ENCODE peak calls at places on chromosomes 7 and 10, in seven cellular contexts. P is neural progenitor cell, B is HCT116, D is hepatocyte, X is GM23338, V is PC-3, G is GM23248. A is an unnamed sample.

GRCh38 chr10:75302029-75302428 is 66.3 kb upstream of the COMTD1 start:
- DNase-seq in P (no peak), B (no peak), D (no peak), X (no peak), V (no peak), G (no peak), A (no peak)

GRCh38 chr10:4655406-4655805 is 170.6 kb upstream of the AKR1E2 start:
- DNase-seq in P (no peak), B (no peak), D (no peak), X (no peak), V (no peak), G (no peak), A (no peak)

GRCh38 chr7:127704211-127704610 is 52.2 kb downstream of the SND1 start:
- DNase-seq in P (no peak), B (no peak), D (no peak), X (no peak), V (no peak), G (no peak), A (no peak)

GRCh38 chr10:8057636-8058273 is 3.3 kb downstream of the GATA3 start:
- DNase-seq in P (peak), B (no peak), D (peak), X (peak), V (no peak), G (no peak), A (no peak)

GRCh38 chr10:19843487-19843886 is 27.3 kb downstream of the PLXDC2 start:
- DNase-seq in P (no peak), B (no peak), D (no peak), X (no peak), V (no peak), G (peak), A (no peak)

GRCh38 chr10:17412323-17412722 is 42.1 kb downstream of the ST8SIA6 start:
- DNase-seq in P (peak), B (no peak), D (no peak), X (peak), V (peak), G (no peak), A (no peak)

GRCh38 chr7:49244543-49244942 is 320.2 kb downstream of the CDC14C start:
- DNase-seq in P (peak), B (no peak), D (no peak), X (peak), V (no peak), G (no peak), A (no peak)

GRCh38 chr7:111532625-111533024 is 29.7 kb downstream of the IMMP2L start:
- DNase-seq in P (no peak), B (no peak), D (no peak), X (no peak), V (no peak), G (no peak), A (no peak)

GRCh38 chr10:87678302-87678701 is 18.6 kb downstream of the PAPSS2 start:
- DNase-seq in P (no peak), B (no peak), D (no peak), X (no peak), V (no peak), G (no peak), A (no peak)

GRCh38 chr7:142868881-142869415 is 14.1 kb downstream of the EPHB6 start:
- DNase-seq in P (no peak), B (no peak), D (no peak), X (no peak), V (no peak), G (no peak), A (no peak)

GRCh38 chr7:141441837-141442627 is 109.2 kb upstream of the AGK start:
- DNase-seq in P (no peak), B (no peak), D (no peak), X (no peak), V (peak), G (no peak), A (no peak)

GRCh38 chr7:148772297-148773089 is 73.8 kb downstream of the CUL1 start:
- DNase-seq in P (no peak), B (peak), D (peak), X (no peak), V (peak), G (peak), A (peak)

GRCh38 chr7:729154-730000 is 2.3 kb upstream of the PRKAR1B start:
- DNase-seq in P (no peak), B (no peak), D (no peak), X (no peak), V (no peak), G (no peak), A (no peak)

GRCh38 chr7:73342645-73343044 is 14.7 kb downstream of the FKBP6 start:
- DNase-seq in P (peak), B (peak), D (peak), X (peak), V (peak), G (peak), A (no peak)

GRCh38 chr10:1323951-1324350 is 267.8 kb downstream of the WDR37 start:
- DNase-seq in P (no peak), B (no peak), D (no peak), X (no peak), V (no peak), G (no peak), A (no peak)

GRCh38 chr10:3805227-3805790 is 20.3 kb upstream of the KLF6 start:
- DNase-seq in P (no peak), B (peak), D (no peak), X (no peak), V (peak), G (peak), A (peak)

GRCh38 chr7:13903997-13904396 is 85.5 kb downstream of the ETV1 start:
- DNase-seq in P (no peak), B (no peak), D (no peak), X (no peak), V (no peak), G (peak), A (no peak)

GRCh38 chr10:124033887-124034218 is 59.5 kb downstream of the CHST15 start:
- DNase-seq in P (no peak), B (no peak), D (no peak), X (no peak), V (no peak), G (no peak), A (no peak)

DNA sequence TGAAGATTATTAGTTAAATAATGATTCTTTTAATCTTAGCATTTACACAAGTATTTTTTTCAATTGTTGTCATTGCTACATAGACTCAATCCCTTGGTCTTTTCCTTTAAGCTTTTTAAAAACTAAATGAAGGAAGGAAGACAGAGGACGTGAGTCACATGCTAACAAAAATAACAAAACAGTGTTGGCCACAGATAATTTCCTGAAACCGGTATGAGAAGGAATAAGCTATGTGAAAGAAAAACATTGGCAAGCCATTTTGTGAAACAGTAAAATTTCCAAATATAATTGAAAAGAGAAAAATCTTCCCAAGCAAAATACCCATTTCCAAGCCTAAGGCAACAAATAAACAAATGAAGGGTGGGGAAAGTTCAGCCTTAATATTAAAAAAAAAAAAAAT is 223.0 kb downstream of the AHR start:
- DNase-seq in P (no peak), B (no peak), D (no peak), X (no peak), V (peak), G (peak), A (no peak)
- TF ChIP-seq EZH2 in P (no peak), B (no peak), D (no peak), X (no peak), V (no peak), G (no peak), A (no peak)

GRCh38 chr7:108618056-108618455 is 48.4 kb downstream of the DNAJB9 start:
- DNase-seq in P (no peak), B (no peak), D (no peak), X (peak), V (peak), G (no peak), A (no peak)

GRCh38 chr7:108613147-108613948 is 43.7 kb downstream of the DNAJB9 start:
- DNase-seq in P (peak), B (peak), D (peak), X (peak), V (peak), G (peak), A (peak)

GRCh38 chr7:108614903-108615302 is 45.2 kb downstream of the DNAJB9 start:
- DNase-seq in P (no peak), B (no peak), D (no peak), X (peak), V (no peak), G (no peak), A (no peak)

GRCh38 chr7:108611268-108611667 is 41.6 kb downstream of the DNAJB9 start:
- DNase-seq in P (no peak), B (no peak), D (no peak), X (no peak), V (peak), G (no peak), A (no peak)

GRCh38 chr7:108613949-108614381 is 44.3 kb downstream of the DNAJB9 start:
- DNase-seq in P (no peak), B (no peak), D (peak), X (no peak), V (no peak), G (no peak), A (no peak)
- H2AFZ ChIP-seq in P (peak), B (peak), D (peak), X (peak), V (no peak), G (no peak), A (no peak)

DNA sequence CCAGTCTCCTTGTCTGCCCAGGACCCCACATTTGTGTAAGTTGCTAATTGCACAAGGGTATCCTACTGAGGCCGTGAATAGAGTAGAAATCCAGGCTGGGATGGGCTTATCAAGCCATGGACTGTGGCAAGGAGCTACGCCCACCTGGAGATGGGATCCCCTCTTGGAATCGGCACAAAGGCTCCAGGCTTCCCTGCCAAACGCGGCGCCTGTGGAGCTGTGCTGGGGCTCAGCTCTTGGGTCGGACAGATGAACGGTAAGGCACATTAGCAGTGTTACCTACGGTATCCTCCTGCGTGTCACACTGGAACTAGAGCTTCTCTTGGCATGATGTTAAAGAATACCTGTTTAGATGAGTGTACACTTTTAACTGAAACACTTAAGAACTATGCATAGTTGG is 196.7 kb downstream of the CELF2 start:
- DNase-seq in P (no peak), B (no peak), D (no peak), X (no peak), V (no peak), G (no peak), A (peak)
- TF ChIP-seq EZH2phosphoT487 in P (no peak), B (no peak), D (no peak), X (no peak), V (no peak), G (no peak), A (no peak)

GRCh38 chr10:49610735-49611165 is 640 bp downstream of the SLC18A3 start:
- DNase-seq in P (no peak), B (no peak), D (no peak), X (no peak), V (no peak), G (no peak), A (no peak)
- TF ChIP-seq EZH2 in P (peak), B (no peak), D (no peak), X (peak), V (no peak), G (peak), A (no peak)

GRCh38 chr7:7554021-7554432 is 12.7 kb upstream of the MIOS start:
- DNase-seq in P (peak), B (no peak), D (no peak), X (no peak), V (peak), G (peak), A (no peak)
- H2AFZ ChIP-seq in P (no peak), B (no peak), D (no peak), X (no peak), V (peak), G (peak), A (no peak)

DNA sequence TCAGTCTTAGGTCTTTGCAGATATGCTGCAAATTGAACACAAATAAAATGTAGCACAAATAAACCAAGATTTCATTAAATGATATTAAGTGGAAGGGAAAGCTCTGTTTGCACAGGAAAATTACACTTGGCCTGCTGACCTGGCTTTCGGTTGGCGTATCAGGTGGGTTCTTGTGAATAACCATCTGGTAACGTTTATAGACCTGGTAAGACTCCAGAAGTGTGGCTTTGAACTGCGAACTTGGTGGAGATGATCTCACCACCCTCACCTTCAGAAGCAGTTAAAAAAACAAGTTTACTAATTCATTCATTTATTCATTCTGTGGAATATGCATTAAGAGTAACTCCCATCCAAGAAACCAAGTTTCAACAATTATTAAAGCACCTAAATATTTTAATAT is 28.1 kb downstream of the ATE1 start:
- DNase-seq in P (no peak), B (no peak), D (no peak), X (no peak), V (no peak), G (no peak), A (no peak)
- TF ChIP-seq EZH2phosphoT487 in P (no peak), B (no peak), D (no peak), X (no peak), V (no peak), G (no peak), A (no peak)

GRCh38 chr10:117549100-117549499 is 6.6 kb downstream of the EMX2 start:
- DNase-seq in P (no peak), B (no peak), D (no peak), X (no peak), V (no peak), G (peak), A (no peak)

GRCh38 chr10:117546630-117547300 is 4.2 kb downstream of the EMX2 start:
- DNase-seq in P (peak), B (no peak), D (no peak), X (peak), V (no peak), G (peak), A (no peak)

GRCh38 chr10:117548191-117548668 is 5.7 kb downstream of the EMX2 start:
- DNase-seq in P (peak), B (no peak), D (no peak), X (peak), V (no peak), G (no peak), A (no peak)

GRCh38 chr10:117546020-117546629 is 3.6 kb downstream of the EMX2 start:
- DNase-seq in P (no peak), B (no peak), D (no peak), X (peak), V (no peak), G (peak), A (no peak)

GRCh38 chr10:117547301-117548153 is 5.0 kb downstream of the EMX2 start:
- DNase-seq in P (peak), B (no peak), D (no peak), X (peak), V (no peak), G (peak), A (no peak)
- TF ChIP-seq EZH2 in P (no peak), B (no peak), D (peak), X (peak), V (no peak), G (no peak), A (no peak)

GRCh38 chr10:80660266-80660665 is 122.6 kb downstream of the SH2D4B start:
- DNase-seq in P (no peak), B (no peak), D (no peak), X (no peak), V (no peak), G (no peak), A (no peak)

GRCh38 chr10:80661526-80661925 is 123.8 kb downstream of the SH2D4B start:
- DNase-seq in P (no peak), B (no peak), D (no peak), X (no peak), V (no peak), G (no peak), A (no peak)

GRCh38 chr10:80662429-80663211 is 124.9 kb downstream of the SH2D4B start:
- DNase-seq in P (peak), B (peak), D (peak), X (peak), V (peak), G (peak), A (peak)

GRCh38 chr10:80660736-80661135 is 123.0 kb downstream of the SH2D4B start:
- DNase-seq in P (no peak), B (no peak), D (no peak), X (no peak), V (no peak), G (no peak), A (no peak)

DNA sequence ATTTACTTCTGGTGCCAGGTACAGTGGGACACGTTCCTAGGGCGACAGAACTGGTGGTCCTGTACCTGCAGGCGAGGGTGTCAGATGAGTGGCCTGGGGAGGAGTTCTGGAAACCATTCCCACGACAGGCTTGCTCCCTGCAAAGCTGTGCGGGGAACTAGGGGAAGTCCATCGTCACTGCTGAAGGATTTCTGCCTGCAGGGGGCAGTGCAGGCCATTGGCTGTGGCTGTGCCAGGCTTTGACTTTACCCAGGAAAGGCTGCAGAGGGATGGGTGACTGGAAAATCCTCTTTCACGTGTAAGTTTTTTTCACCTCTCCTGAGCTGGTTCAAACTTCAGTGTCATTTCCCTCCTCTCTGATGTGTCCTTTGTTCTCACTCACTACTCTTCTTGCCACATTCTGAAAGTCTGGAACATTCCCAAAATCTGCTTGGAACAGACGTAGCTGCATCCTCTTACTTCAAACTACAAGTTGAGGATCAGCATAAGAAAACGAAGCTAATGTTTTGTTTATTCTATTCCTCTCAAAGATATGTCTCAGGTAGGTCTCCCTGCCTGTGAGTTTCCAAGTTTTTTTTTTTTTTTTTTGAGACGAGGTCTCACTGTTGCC is 126.5 kb downstream of the SH2D4B start:
- DNase-seq in P (peak), B (peak), D (peak), X (peak), V (peak), G (peak), A (peak)
- H2AFZ ChIP-seq in P (no peak), B (peak), D (no peak), X (peak), V (no peak), G (no peak), A (peak)

A was measured in MM.1S.